ENCODE peak calls at places on chromosomes 3 and 15, in ten cellular contexts. One of them, this sample, is unnamed.

GRCh38 chr15:39960411-39960810 is 26.5 kb downstream of the EIF2AK4 start:
- DNase-seq in fibroblast of pulmonary artery: no peak
- DNase-seq in activated CD8-positive, alpha-beta T cell treated with anti-CD3 and anti-CD28 coated beads for 36 hours: no peak
- DNase-seq in MCF 10A: no peak
- DNase-seq in colonic mucosa: peak
- DNase-seq in lung: no peak
- DNase-seq in neural crest cell: no peak
- DNase-seq in mucosa of descending colon: no peak
- DNase-seq in heart right ventricle: no peak
- DNase-seq in glutamatergic neuron: no peak
- DNase-seq in this sample: no peak

GRCh38 chr3:113717308-113717707 is 20.9 kb upstream of the USF3 start:
- DNase-seq in neural crest cell: no peak
- DNase-seq in colonic mucosa: no peak
- DNase-seq in activated CD8-positive, alpha-beta T cell treated with anti-CD3 and anti-CD28 coated beads for 36 hours: no peak
- DNase-seq in MCF 10A: no peak
- DNase-seq in heart right ventricle: no peak
- DNase-seq in mucosa of descending colon: no peak
- DNase-seq in glutamatergic neuron: no peak
- DNase-seq in lung: no peak
- DNase-seq in fibroblast of pulmonary artery: no peak
- DNase-seq in this sample: no peak

GRCh38 chr15:44536298-44536961 is 517 bp upstream of the EIF3J start:
- DNase-seq in neural crest cell: peak
- DNase-seq in MCF 10A: peak
- DNase-seq in glutamatergic neuron: peak
- DNase-seq in colonic mucosa: peak
- DNase-seq in lung: peak
- DNase-seq in heart right ventricle: peak
- DNase-seq in activated CD8-positive, alpha-beta T cell treated with anti-CD3 and anti-CD28 coated beads for 36 hours: peak
- DNase-seq in fibroblast of pulmonary artery: no peak
- DNase-seq in mucosa of descending colon: peak
- DNase-seq in this sample: peak

GRCh38 chr3:37944243-37944955 is 46.2 kb upstream of the VILL start:
- DNase-seq in activated CD8-positive, alpha-beta T cell treated with anti-CD3 and anti-CD28 coated beads for 36 hours: no peak
- DNase-seq in glutamatergic neuron: no peak
- DNase-seq in neural crest cell: no peak
- DNase-seq in MCF 10A: peak
- DNase-seq in lung: no peak
- DNase-seq in mucosa of descending colon: no peak
- DNase-seq in colonic mucosa: no peak
- DNase-seq in fibroblast of pulmonary artery: peak
- DNase-seq in heart right ventricle: no peak
- DNase-seq in this sample: no peak

GRCh38 chr3:42340466-42340865 is 69.9 kb downstream of the LYZL4 start:
- DNase-seq in lung: no peak
- DNase-seq in colonic mucosa: no peak
- DNase-seq in activated CD8-positive, alpha-beta T cell treated with anti-CD3 and anti-CD28 coated beads for 36 hours: no peak
- DNase-seq in MCF 10A: no peak
- DNase-seq in heart right ventricle: no peak
- DNase-seq in mucosa of descending colon: no peak
- DNase-seq in fibroblast of pulmonary artery: no peak
- DNase-seq in glutamatergic neuron: no peak
- DNase-seq in neural crest cell: no peak
- DNase-seq in this sample: no peak

GRCh38 chr3:69179740-69180372 is 57.5 kb upstream of the LMOD3 start:
- DNase-seq in neural crest cell: no peak
- DNase-seq in fibroblast of pulmonary artery: peak
- DNase-seq in mucosa of descending colon: no peak
- DNase-seq in activated CD8-positive, alpha-beta T cell treated with anti-CD3 and anti-CD28 coated beads for 36 hours: no peak
- DNase-seq in lung: no peak
- DNase-seq in MCF 10A: no peak
- DNase-seq in colonic mucosa: no peak
- DNase-seq in glutamatergic neuron: no peak
- DNase-seq in heart right ventricle: no peak
- DNase-seq in this sample: no peak

GRCh38 chr3:54056521-54056920 is 65.8 kb upstream of the CACNA2D3 start:
- DNase-seq in activated CD8-positive, alpha-beta T cell treated with anti-CD3 and anti-CD28 coated beads for 36 hours: no peak
- DNase-seq in fibroblast of pulmonary artery: peak
- DNase-seq in heart right ventricle: no peak
- DNase-seq in mucosa of descending colon: no peak
- DNase-seq in lung: no peak
- DNase-seq in colonic mucosa: no peak
- DNase-seq in neural crest cell: no peak
- DNase-seq in glutamatergic neuron: no peak
- DNase-seq in MCF 10A: peak
- DNase-seq in this sample: no peak

GRCh38 chr3:117628896-117629295 is 919.3 kb downstream of the TUSC7 start:
- DNase-seq in activated CD8-positive, alpha-beta T cell treated with anti-CD3 and anti-CD28 coated beads for 36 hours: no peak
- DNase-seq in neural crest cell: no peak
- DNase-seq in fibroblast of pulmonary artery: peak
- DNase-seq in lung: peak
- DNase-seq in MCF 10A: peak
- DNase-seq in colonic mucosa: no peak
- DNase-seq in heart right ventricle: peak
- DNase-seq in mucosa of descending colon: no peak
- DNase-seq in glutamatergic neuron: no peak
- DNase-seq in this sample: no peak

GRCh38 chr15:79629687-79630086 is 197.6 kb downstream of the MINAR1 start:
- DNase-seq in lung: no peak
- DNase-seq in mucosa of descending colon: no peak
- DNase-seq in heart right ventricle: no peak
- DNase-seq in activated CD8-positive, alpha-beta T cell treated with anti-CD3 and anti-CD28 coated beads for 36 hours: no peak
- DNase-seq in MCF 10A: no peak
- DNase-seq in glutamatergic neuron: no peak
- DNase-seq in colonic mucosa: no peak
- DNase-seq in neural crest cell: no peak
- DNase-seq in fibroblast of pulmonary artery: peak
- DNase-seq in this sample: no peak

GRCh38 chr3:46848271-46849097 is 14.8 kb downstream of the MYL3 start:
- DNase-seq in lung: no peak
- DNase-seq in heart right ventricle: no peak
- DNase-seq in activated CD8-positive, alpha-beta T cell treated with anti-CD3 and anti-CD28 coated beads for 36 hours: peak
- DNase-seq in glutamatergic neuron: peak
- DNase-seq in colonic mucosa: peak
- DNase-seq in mucosa of descending colon: peak
- DNase-seq in neural crest cell: peak
- DNase-seq in fibroblast of pulmonary artery: peak
- DNase-seq in MCF 10A: peak
- DNase-seq in this sample: no peak

GRCh38 chr3:105747621-105748165 is 121.1 kb downstream of the CBLB start:
- DNase-seq in glutamatergic neuron: no peak
- DNase-seq in fibroblast of pulmonary artery: no peak
- DNase-seq in lung: no peak
- DNase-seq in heart right ventricle: no peak
- DNase-seq in mucosa of descending colon: no peak
- DNase-seq in activated CD8-positive, alpha-beta T cell treated with anti-CD3 and anti-CD28 coated beads for 36 hours: no peak
- DNase-seq in colonic mucosa: no peak
- DNase-seq in neural crest cell: no peak
- DNase-seq in MCF 10A: no peak
- DNase-seq in this sample: no peak

GRCh38 chr3:138933981-138934691 is 12.8 kb downstream of the FOXL2 start:
- DNase-seq in glutamatergic neuron: no peak
- DNase-seq in colonic mucosa: no peak
- DNase-seq in activated CD8-positive, alpha-beta T cell treated with anti-CD3 and anti-CD28 coated beads for 36 hours: no peak
- DNase-seq in MCF 10A: no peak
- DNase-seq in heart right ventricle: no peak
- DNase-seq in neural crest cell: no peak
- DNase-seq in fibroblast of pulmonary artery: no peak
- DNase-seq in mucosa of descending colon: no peak
- DNase-seq in lung: no peak
- DNase-seq in this sample: no peak

GRCh38 chr3:195410546-195410945 is 32.3 kb downstream of the ACAP2 start:
- DNase-seq in activated CD8-positive, alpha-beta T cell treated with anti-CD3 and anti-CD28 coated beads for 36 hours: no peak
- DNase-seq in colonic mucosa: no peak
- DNase-seq in mucosa of descending colon: no peak
- DNase-seq in heart right ventricle: no peak
- DNase-seq in lung: no peak
- DNase-seq in fibroblast of pulmonary artery: no peak
- DNase-seq in MCF 10A: no peak
- DNase-seq in glutamatergic neuron: no peak
- DNase-seq in neural crest cell: no peak
- DNase-seq in this sample: no peak

GRCh38 chr3:71415708-71416108 is 167.8 kb downstream of the FOXP1 start:
- DNase-seq in MCF 10A: no peak
- DNase-seq in activated CD8-positive, alpha-beta T cell treated with anti-CD3 and anti-CD28 coated beads for 36 hours: no peak
- DNase-seq in heart right ventricle: no peak
- DNase-seq in lung: no peak
- DNase-seq in colonic mucosa: no peak
- DNase-seq in fibroblast of pulmonary artery: no peak
- DNase-seq in glutamatergic neuron: no peak
- DNase-seq in neural crest cell: no peak
- DNase-seq in mucosa of descending colon: no peak
- DNase-seq in this sample: no peak

GRCh38 chr3:193782280-193782654 is 189.3 kb downstream of the OPA1 start:
- DNase-seq in activated CD8-positive, alpha-beta T cell treated with anti-CD3 and anti-CD28 coated beads for 36 hours: no peak
- DNase-seq in fibroblast of pulmonary artery: peak
- DNase-seq in heart right ventricle: no peak
- DNase-seq in lung: peak
- DNase-seq in glutamatergic neuron: no peak
- DNase-seq in MCF 10A: peak
- DNase-seq in mucosa of descending colon: no peak
- DNase-seq in neural crest cell: no peak
- DNase-seq in colonic mucosa: peak
- DNase-seq in this sample: peak

GRCh38 chr3:184679056-184679502 is 32.8 kb downstream of the MAGEF1 start:
- DNase-seq in glutamatergic neuron: peak
- DNase-seq in lung: no peak
- DNase-seq in neural crest cell: peak
- DNase-seq in colonic mucosa: no peak
- DNase-seq in heart right ventricle: peak
- DNase-seq in MCF 10A: no peak
- DNase-seq in mucosa of descending colon: no peak
- DNase-seq in activated CD8-positive, alpha-beta T cell treated with anti-CD3 and anti-CD28 coated beads for 36 hours: no peak
- DNase-seq in fibroblast of pulmonary artery: no peak
- DNase-seq in this sample: no peak

GRCh38 chr3:143826296-143826695 is 22.0 kb downstream of the SLC9A9 start:
- DNase-seq in colonic mucosa: no peak
- DNase-seq in activated CD8-positive, alpha-beta T cell treated with anti-CD3 and anti-CD28 coated beads for 36 hours: no peak
- DNase-seq in glutamatergic neuron: no peak
- DNase-seq in MCF 10A: no peak
- DNase-seq in lung: no peak
- DNase-seq in heart right ventricle: no peak
- DNase-seq in fibroblast of pulmonary artery: no peak
- DNase-seq in neural crest cell: no peak
- DNase-seq in mucosa of descending colon: no peak
- DNase-seq in this sample: no peak

GRCh38 chr3:94062513-94063404 is at the start of the genes DHFR2 and NSUN3:
- DNase-seq in MCF 10A: peak
- DNase-seq in glutamatergic neuron: peak
- DNase-seq in neural crest cell: peak
- DNase-seq in activated CD8-positive, alpha-beta T cell treated with anti-CD3 and anti-CD28 coated beads for 36 hours: peak
- DNase-seq in fibroblast of pulmonary artery: peak
- DNase-seq in lung: peak
- DNase-seq in colonic mucosa: peak
- DNase-seq in heart right ventricle: peak
- DNase-seq in mucosa of descending colon: peak
- DNase-seq in this sample: peak
- TF ChIP-seq CTCF in MCF 10A: no peak
- TF ChIP-seq CTCF in glutamatergic neuron: no peak
- TF ChIP-seq CTCF in neural crest cell: no peak
- TF ChIP-seq CTCF in activated CD8-positive, alpha-beta T cell treated with anti-CD3 and anti-CD28 coated beads for 36 hours: no peak
- TF ChIP-seq CTCF in fibroblast of pulmonary artery: no peak
- TF ChIP-seq CTCF in lung: no peak
- TF ChIP-seq CTCF in colonic mucosa: no peak
- TF ChIP-seq CTCF in heart right ventricle: no peak
- TF ChIP-seq CTCF in mucosa of descending colon: no peak
- TF ChIP-seq CTCF in this sample: no peak

DNA sequence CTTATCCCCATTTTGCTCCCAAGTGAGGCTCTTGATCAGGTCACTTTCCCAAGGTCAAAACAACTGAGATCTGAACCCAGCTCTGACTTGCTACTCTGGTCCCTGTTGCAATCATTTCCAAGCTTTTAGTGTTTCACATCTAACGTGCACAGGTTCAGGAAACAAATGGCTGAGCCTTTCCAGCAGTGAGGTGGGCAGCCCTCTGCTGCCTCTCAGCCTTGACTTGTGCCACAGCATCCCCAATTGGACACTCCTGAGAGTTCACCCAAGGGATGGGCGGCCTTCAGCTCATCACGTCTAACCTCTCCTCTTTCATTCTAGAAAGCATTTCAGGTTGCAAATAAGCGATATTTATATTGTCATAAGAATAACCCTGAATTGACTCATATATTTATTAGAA is 330.1 kb upstream of the WNT5A start:
- DNase-seq in neural crest cell: no peak
- DNase-seq in mucosa of descending colon: no peak
- DNase-seq in MCF 10A: no peak
- DNase-seq in glutamatergic neuron: no peak
- DNase-seq in fibroblast of pulmonary artery: no peak
- DNase-seq in heart right ventricle: no peak
- DNase-seq in colonic mucosa: no peak
- DNase-seq in lung: no peak
- DNase-seq in activated CD8-positive, alpha-beta T cell treated with anti-CD3 and anti-CD28 coated beads for 36 hours: no peak
- DNase-seq in this sample: no peak
- TF ChIP-seq CTCF in neural crest cell: no peak
- TF ChIP-seq CTCF in mucosa of descending colon: no peak
- TF ChIP-seq CTCF in MCF 10A: no peak
- TF ChIP-seq CTCF in glutamatergic neuron: no peak
- TF ChIP-seq CTCF in fibroblast of pulmonary artery: no peak
- TF ChIP-seq CTCF in heart right ventricle: no peak
- TF ChIP-seq CTCF in colonic mucosa: no peak
- TF ChIP-seq CTCF in lung: no peak
- TF ChIP-seq CTCF in activated CD8-positive, alpha-beta T cell treated with anti-CD3 and anti-CD28 coated beads for 36 hours: no peak
- TF ChIP-seq CTCF in this sample: no peak

DNA sequence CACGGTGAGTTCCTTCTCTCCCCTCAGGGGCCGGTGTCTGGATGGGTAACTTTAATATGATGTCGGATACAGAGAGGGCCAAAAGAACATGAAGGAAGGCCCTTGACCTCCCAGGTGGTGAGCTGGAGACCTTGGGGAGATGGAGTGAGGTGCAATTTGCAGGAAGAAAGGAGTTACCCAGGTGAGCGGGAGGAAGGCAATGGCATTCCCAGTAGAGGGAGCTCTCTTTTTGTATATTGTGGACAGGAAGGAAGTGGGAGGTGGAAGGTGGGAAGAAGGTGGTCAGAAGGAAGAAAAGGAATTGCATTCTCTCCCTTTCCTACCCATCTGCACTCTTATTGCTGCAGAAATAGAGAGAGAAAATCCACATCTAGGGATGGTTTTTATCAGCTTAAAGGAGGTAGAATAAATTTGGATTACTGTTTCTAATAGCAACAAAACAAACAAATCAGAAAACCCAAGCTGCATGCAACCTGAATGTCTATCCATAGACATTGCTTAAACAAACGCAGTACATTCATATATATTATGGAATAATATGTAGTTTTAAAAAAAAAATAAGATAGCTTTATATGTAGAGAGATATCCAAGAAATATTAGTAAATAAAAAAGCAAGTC is 169.0 kb upstream of the TSC22D2 start:
- DNase-seq in neural crest cell: no peak
- DNase-seq in glutamatergic neuron: no peak
- DNase-seq in mucosa of descending colon: no peak
- DNase-seq in lung: no peak
- DNase-seq in activated CD8-positive, alpha-beta T cell treated with anti-CD3 and anti-CD28 coated beads for 36 hours: no peak
- DNase-seq in colonic mucosa: peak
- DNase-seq in MCF 10A: peak
- DNase-seq in fibroblast of pulmonary artery: no peak
- DNase-seq in heart right ventricle: no peak
- DNase-seq in this sample: no peak
- TF ChIP-seq CTCF in neural crest cell: peak
- TF ChIP-seq CTCF in glutamatergic neuron: no peak
- TF ChIP-seq CTCF in mucosa of descending colon: no peak
- TF ChIP-seq CTCF in lung: no peak
- TF ChIP-seq CTCF in activated CD8-positive, alpha-beta T cell treated with anti-CD3 and anti-CD28 coated beads for 36 hours: no peak
- TF ChIP-seq CTCF in colonic mucosa: peak
- TF ChIP-seq CTCF in MCF 10A: peak
- TF ChIP-seq CTCF in fibroblast of pulmonary artery: no peak
- TF ChIP-seq CTCF in heart right ventricle: no peak
- TF ChIP-seq CTCF in this sample: peak

GRCh38 chr3:124246949-124247348 is 255.0 kb upstream of the ROPN1 start:
- DNase-seq in mucosa of descending colon: no peak
- DNase-seq in activated CD8-positive, alpha-beta T cell treated with anti-CD3 and anti-CD28 coated beads for 36 hours: peak
- DNase-seq in neural crest cell: no peak
- DNase-seq in glutamatergic neuron: no peak
- DNase-seq in heart right ventricle: no peak
- DNase-seq in fibroblast of pulmonary artery: peak
- DNase-seq in MCF 10A: peak
- DNase-seq in colonic mucosa: peak
- DNase-seq in lung: no peak
- DNase-seq in this sample: no peak
- TF ChIP-seq CTCF in mucosa of descending colon: no peak
- TF ChIP-seq CTCF in activated CD8-positive, alpha-beta T cell treated with anti-CD3 and anti-CD28 coated beads for 36 hours: peak
- TF ChIP-seq CTCF in neural crest cell: peak
- TF ChIP-seq CTCF in glutamatergic neuron: no peak
- TF ChIP-seq CTCF in heart right ventricle: peak
- TF ChIP-seq CTCF in fibroblast of pulmonary artery: peak
- TF ChIP-seq CTCF in MCF 10A: no peak
- TF ChIP-seq CTCF in colonic mucosa: peak
- TF ChIP-seq CTCF in lung: no peak
- TF ChIP-seq CTCF in this sample: peak

This sample was measured in progenitor cell of endocrine pancreas.